ENCODE peak calls at places on chromosomes 2 and 18, in four cellular contexts. T is NCI-H460, K is iris pigment epithelial cell, S is hypothalamus. H is an unnamed sample.

GRCh38 chr2:42791606-42792005 is 777 bp downstream of the HAAO start:
- DNase-seq in T (no peak), K (no peak), S (no peak), H (no peak)

GRCh38 chr2:113283704-113284284 is 5.1 kb upstream of the PAX8 start:
- DNase-seq in K (peak), S (no peak), T (no peak), H (peak)

GRCh38 chr2:119647440-119648169 is 31.4 kb upstream of the TMEM177 start:
- DNase-seq in K (peak), S (no peak), T (no peak), H (peak)

GRCh38 chr18:9333441-9334350 is 877 bp upstream of the TWSG1 start:
- DNase-seq in T (no peak), S (peak), K (no peak), H (peak)

GRCh38 chr2:207895236-207895860 is 125.6 kb upstream of the FZD5 start:
- DNase-seq in T (no peak), S (no peak), K (no peak), H (no peak)

GRCh38 chr2:37000273-37000780 is 34.0 kb upstream of the STRN start:
- DNase-seq in S (no peak), T (no peak), K (peak), H (peak)

GRCh38 chr2:25378731-25379490 is 37.2 kb upstream of the DNMT3A start:
- DNase-seq in T (no peak), S (no peak), K (peak), H (peak)

GRCh38 chr2:131039908-131040660 is 53.2 kb downstream of the FAM168B start:
- DNase-seq in S (no peak), T (no peak), K (no peak), H (no peak)

GRCh38 chr2:67616749-67617148 is 219.6 kb downstream of the ETAA1 start:
- DNase-seq in K (peak), T (no peak), S (no peak), H (peak)

GRCh38 chr2:63614983-63615945 is 26.5 kb downstream of the MDH1 start:
- DNase-seq in K (peak), T (no peak), S (no peak), H (peak)

GRCh38 chr2:182377467-182377866 is 49.4 kb downstream of the PDE1A start:
- DNase-seq in K (peak), T (no peak), S (no peak), H (no peak)